ENCODE peak calls at places on chromosome 1, in nine cellular contexts. T is AG04450, G is left ventricle myocardium inferior, C is cardiac fibroblast, R is T-helper 2 cell, H is kidney epithelial cell, F is BJ, V is HT1080, U is DMS79 treated with DMSO at 0.1 percent for 48 hours. K is an unnamed sample.

GRCh38 chr1:67611841-67612240 is 73.2 kb upstream of the GADD45A start:
- DNase-seq in F (no peak), C (no peak), V (no peak), T (no peak), U (no peak), R (no peak), G (no peak), H (no peak), K (no peak)

GRCh38 chr1:9653783-9654517 is 2.4 kb downstream of the PIK3CD start:
- DNase-seq in T (no peak), C (no peak), R (no peak), F (no peak), V (no peak), U (no peak), H (no peak), G (no peak), K (no peak)

GRCh38 chr1:151325231-151325630 is 2.0 kb downstream of the PI4KB start:
- DNase-seq in T (no peak), C (peak), V (no peak), R (no peak), G (no peak), F (no peak), U (no peak), H (no peak), K (no peak)

GRCh38 chr1:33634806-33635205 is 162.4 kb downstream of the ZSCAN20 start:
- DNase-seq in V (peak), C (peak), R (no peak), F (no peak), H (no peak), U (no peak), T (no peak), G (peak), K (no peak)

GRCh38 chr1:150841626-150842025 is 33.6 kb upstream of the CTSK start:
- DNase-seq in H (no peak), F (no peak), R (no peak), T (no peak), C (no peak), G (no peak), V (no peak), U (no peak), K (no peak)

GRCh38 chr1:3697810-3698209 is 45.5 kb downstream of the TP73 start:
- DNase-seq in H (no peak), V (no peak), U (peak), R (no peak), F (no peak), G (no peak), T (no peak), C (no peak), K (no peak)

GRCh38 chr1:217943361-217943760 is 312.2 kb downstream of the SPATA17 start:
- DNase-seq in T (no peak), R (no peak), V (no peak), G (no peak), C (no peak), H (no peak), U (no peak), F (no peak), K (no peak)

GRCh38 chr1:188489336-188490112 is 1660.8 kb downstream of the PLA2G4A start:
- DNase-seq in H (no peak), C (no peak), U (no peak), R (no peak), G (no peak), T (no peak), V (peak), F (no peak), K (no peak)

GRCh38 chr1:33321178-33321577 is 280 bp upstream of the A3GALT2 start:
- DNase-seq in C (no peak), G (no peak), U (no peak), T (no peak), V (no peak), F (no peak), R (no peak), H (no peak), K (no peak)

GRCh38 chr1:28582248-28582615 is 9.8 kb upstream of the RAB42 start:
- DNase-seq in H (no peak), F (no peak), G (no peak), T (no peak), U (no peak), R (no peak), C (peak), V (no peak), K (no peak)

GRCh38 chr1:68049941-68050878 is at the start of gene DIRAS3:
- DNase-seq in F (no peak), C (peak), G (peak), U (no peak), T (peak), H (no peak), V (no peak), R (no peak), K (no peak)

GRCh38 chr1:177443003-177443402 is 272.2 kb downstream of the BRINP2 start:
- DNase-seq in F (no peak), H (no peak), R (no peak), G (no peak), U (no peak), T (no peak), C (no peak), V (no peak), K (no peak)

GRCh38 chr1:38740543-38740942 is 119.0 kb downstream of the RRAGC start:
- DNase-seq in R (no peak), G (no peak), C (no peak), V (no peak), F (no peak), U (no peak), T (no peak), H (no peak), K (no peak)

GRCh38 chr1:175514309-175515001 is 228.9 kb downstream of the TNR start:
- DNase-seq in R (no peak), C (no peak), F (no peak), V (peak), T (no peak), G (no peak), U (peak), H (peak), K (no peak)

GRCh38 chr1:214123061-214123784 is 135.4 kb downstream of the PROX1 start:
- DNase-seq in V (peak), F (no peak), C (peak), H (peak), U (peak), T (peak), G (no peak), R (no peak), K (peak)

GRCh38 chr1:229629251-229629650 is 3.2 kb downstream of the URB2 start:
- DNase-seq in C (peak), G (no peak), V (no peak), R (no peak), H (no peak), T (no peak), F (no peak), U (no peak), K (no peak)

GRCh38 chr1:224482619-224483018 is 48.0 kb upstream of the WDR26 start:
- DNase-seq in H (no peak), V (no peak), F (no peak), C (peak), G (no peak), R (no peak), T (no peak), U (no peak), K (no peak)

GRCh38 chr1:61452354-61452990 is 272.5 kb downstream of the TM2D1 start:
- DNase-seq in C (peak), T (no peak), H (no peak), G (no peak), V (no peak), R (no peak), U (no peak), F (no peak), K (no peak)

GRCh38 chr1:24481098-24481497 is 21.5 kb upstream of the RCAN3 start:
- DNase-seq in G (no peak), C (no peak), F (no peak), H (no peak), U (no peak), R (peak), T (no peak), V (no peak), K (no peak)

GRCh38 chr1:64471724-64472276 is 1.9 kb downstream of the CACHD1 start:
- DNase-seq in F (no peak), V (no peak), C (peak), H (no peak), T (no peak), U (no peak), R (no peak), G (no peak), K (no peak)

GRCh38 chr1:96918406-96918805 is 196.8 kb downstream of the PTBP2 start:
- DNase-seq in C (peak), G (no peak), F (peak), U (no peak), H (no peak), R (no peak), V (peak), T (no peak), K (no peak)

GRCh38 chr1:211213702-211214101 is 45.5 kb upstream of the RCOR3 start:
- DNase-seq in G (no peak), V (no peak), F (no peak), U (no peak), R (no peak), C (no peak), T (no peak), H (no peak), K (no peak)

GRCh38 chr1:55402676-55403464 is 187.7 kb upstream of the USP24 start:
- DNase-seq in F (no peak), C (peak), V (peak), H (no peak), R (no peak), T (no peak), G (no peak), U (no peak), K (no peak)

GRCh38 chr1:39317910-39318633 is 113.6 kb downstream of the MACF1 start:
- DNase-seq in H (no peak), R (no peak), C (peak), T (no peak), G (no peak), V (peak), U (no peak), F (no peak), K (no peak)